ENCODE peak calls at places on chromosomes 6 and 20, in six cellular contexts. U is C1 segment of cervical spinal cord; V is nephron progenitor cell; T is stimulated activated CD4-positive, alpha-beta T cell treated with anti-CD3 and anti-CD28 coated beads, Interleukin-1b, Interleukin-23, amount 100 ng/mL, for 24 hours; N is naive thymus-derived CD8-positive, alpha-beta T cell; S is CD4-positive, alpha-beta T cell. B is an unnamed sample.

GRCh38 chr6:6751615-6752014 is 163.1 kb downstream of the LY86 start:
- DNase-seq in S (no peak), T (no peak), V (no peak), U (no peak), N (no peak), B (no peak)

GRCh38 chr6:26323525-26324294 is 41.3 kb upstream of the BTN3A2 start:
- DNase-seq in U (no peak), N (no peak), T (no peak), S (no peak), V (no peak), B (no peak)

GRCh38 chr6:27836783-27837635 is 75.2 kb downstream of the OR2B2 start:
- DNase-seq in T (peak), U (peak), V (no peak), N (peak), S (peak), B (peak)

GRCh38 chr20:34716921-34717229 is 12.7 kb downstream of the TP53INP2 start:
- DNase-seq in S (no peak), T (no peak), U (no peak), V (no peak), N (no peak), B (no peak)

GRCh38 chr6:169188051-169188863 is 65.4 kb downstream of the THBS2 start:
- DNase-seq in U (no peak), T (no peak), N (no peak), V (no peak), S (no peak), B (no peak)

GRCh38 chr6:84762220-84762940 is 2.0 kb downstream of the TBX18 start:
- DNase-seq in V (peak), T (no peak), S (no peak), U (no peak), N (no peak), B (no peak)

GRCh38 chr6:19731286-19731685 is 105.9 kb upstream of the ID4 start:
- DNase-seq in U (no peak), S (no peak), V (no peak), T (no peak), N (no peak), B (no peak)

GRCh38 chr20:24773751-24774201 is 175.3 kb upstream of the CST7 start:
- DNase-seq in N (no peak), S (no peak), T (no peak), U (no peak), V (no peak), B (peak)

GRCh38 chr6:33885121-33886057 is 81.6 kb upstream of the MLN start:
- DNase-seq in U (no peak), T (no peak), N (no peak), S (no peak), V (no peak), B (no peak)

GRCh38 chr6:89321571-89321970 is 6.5 kb upstream of the GABRR2 start:
- DNase-seq in V (no peak), S (no peak), N (no peak), U (no peak), T (no peak), B (no peak)

GRCh38 chr6:168799067-168799466 is 358.1 kb downstream of the SMOC2 start:
- DNase-seq in S (no peak), U (no peak), N (no peak), T (no peak), V (no peak), B (no peak)

GRCh38 chr20:63830821-63831593 is at the start of gene ZBTB46:
- DNase-seq in U (no peak), T (no peak), V (peak), S (no peak), N (no peak), B (peak)

GRCh38 chr20:24149881-24150307 is 161.3 kb upstream of the GGTLC1 start:
- DNase-seq in N (no peak), V (peak), U (no peak), S (no peak), T (no peak), B (no peak)

GRCh38 chr20:58719258-58719657 is 26.7 kb downstream of the NPEPL1 start:
- DNase-seq in U (no peak), N (no peak), S (no peak), V (no peak), T (no peak), B (no peak)

GRCh38 chr6:33967966-33968724 is 164.3 kb upstream of the MLN start:
- DNase-seq in V (no peak), S (no peak), N (no peak), T (no peak), U (no peak), B (no peak)

GRCh38 chr6:84358581-84358980 is 131.1 kb upstream of the CEP162 start:
- DNase-seq in S (no peak), V (no peak), U (no peak), T (no peak), N (no peak), B (no peak)

GRCh38 chr20:32418376-32418775 is 60.2 kb downstream of the ASXL1 start:
- DNase-seq in N (no peak), T (no peak), V (no peak), S (no peak), U (no peak), B (no peak)

GRCh38 chr6:14252271-14252850 is 134.8 kb downstream of the CD83 start:
- DNase-seq in U (no peak), S (no peak), N (no peak), V (no peak), T (no peak), B (no peak)

GRCh38 chr20:49384437-49385434 is 97.7 kb downstream of the KCNB1 start:
- DNase-seq in N (peak), S (peak), U (peak), V (peak), T (peak), B (peak)